ENCODE peak calls at places on chromosomes 4 and X, in four cellular contexts. M is HepG2, Z is GM12878, U is K562. L is an unnamed sample.

GRCh38 chrX:48685416-48685815 is 1.8 kb downstream of the WAS start:
- DNase-seq in U (no peak), Z (no peak), M (no peak), L (no peak)

GRCh38 chrX:53476371-53476770 is 42.2 kb upstream of the HSD17B10 start:
- DNase-seq in Z (no peak), M (no peak), U (no peak), L (peak)

GRCh38 chrX:3711331-3711917 is 2.0 kb downstream of the PRKX start:
- DNase-seq in Z (peak), M (no peak), U (peak), L (no peak)

GRCh38 chr4:153063490-153063889 is 127.4 kb downstream of the FHDC1 start:
- DNase-seq in U (no peak), M (no peak), Z (no peak), L (no peak)

GRCh38 chr4:39526810-39527295 is 386 bp downstream of the UGDH start:
- DNase-seq in Z (no peak), U (no peak), M (no peak), L (no peak)

GRCh38 chr4:53162926-53163325 is 202.9 kb downstream of the SCFD2 start:
- DNase-seq in U (no peak), M (no peak), Z (no peak), L (no peak)

GRCh38 chrX:23503835-23504539 is 163.3 kb upstream of the PRDX4 start:
- DNase-seq in M (peak), U (no peak), Z (no peak), L (peak)

GRCh38 chr4:129862461-129862860 is 766.5 kb downstream of the C4orf33 start:
- DNase-seq in Z (no peak), M (no peak), U (no peak), L (no peak)

GRCh38 chr4:89171176-89171575 is 59.8 kb downstream of the TIGD2 start:
- DNase-seq in M (no peak), U (no peak), Z (no peak), L (no peak)

GRCh38 chrX:154444001-154444754 is at the start of gene FAM50A:
- DNase-seq in M (no peak), Z (no peak), U (peak), L (peak)

GRCh38 chr4:6688879-6689505 is 4.7 kb upstream of the S100P start:
- DNase-seq in U (peak), M (peak), Z (no peak), L (peak)

GRCh38 chrX:134545524-134545923 is 85.6 kb downstream of the HPRT1 start:
- DNase-seq in U (no peak), Z (no peak), M (no peak), L (no peak)

DNA sequence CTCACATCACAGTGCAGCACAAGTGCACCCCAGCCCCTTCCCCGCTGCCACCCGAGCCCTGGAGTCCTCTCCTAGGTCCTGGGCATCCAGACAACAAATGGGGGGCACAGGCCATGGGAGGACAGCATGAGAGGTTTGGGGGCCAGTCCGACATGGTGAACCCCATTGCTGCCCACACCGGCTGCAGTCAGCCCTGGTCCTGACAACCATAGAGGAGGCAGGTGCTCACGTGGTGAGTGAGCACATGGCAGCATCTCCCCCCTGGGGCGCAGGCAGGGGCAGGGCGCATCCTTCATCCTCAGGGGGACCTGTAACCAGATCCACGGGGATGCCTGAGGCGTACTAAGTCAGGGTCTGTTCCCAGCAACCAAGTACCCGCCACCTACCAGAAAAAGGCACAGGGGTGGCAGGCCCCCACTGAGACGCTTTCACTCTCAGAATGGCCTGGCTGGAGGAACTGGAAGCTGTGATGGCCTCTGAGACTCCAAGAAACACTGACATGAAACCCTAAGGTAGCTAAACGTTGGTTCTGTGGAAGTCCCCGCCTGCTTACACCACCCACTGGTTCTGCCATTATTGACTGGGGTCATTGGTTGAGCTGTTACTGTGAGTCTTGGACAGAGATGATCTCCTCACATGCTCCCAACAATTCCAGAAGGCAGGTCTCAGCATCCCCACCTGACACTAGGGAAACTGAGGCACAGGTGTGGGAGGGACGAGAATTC is 6.5 kb downstream of the ZFYVE28 start:
- DNase-seq in M (no peak), Z (peak), U (no peak), L (no peak)
- TF ChIP-seq POLR2AphosphoS2 in M (no peak), Z (no peak), U (no peak), L (no peak)

GRCh38 chr4:20251796-20252655 is at the start of gene SLIT2:
- DNase-seq in M (peak), Z (no peak), U (peak), L (peak)
- TF ChIP-seq POLR2A in M (no peak), Z (no peak), U (no peak), L (no peak)

GRCh38 chrX:6660567-6661252 is 125.8 kb upstream of the VCX3A start:
- DNase-seq in Z (no peak), U (no peak), M (no peak), L (no peak)
- TF ChIP-seq POLR2AphosphoS2 in Z (no peak), U (no peak), M (no peak), L (no peak)

DNA sequence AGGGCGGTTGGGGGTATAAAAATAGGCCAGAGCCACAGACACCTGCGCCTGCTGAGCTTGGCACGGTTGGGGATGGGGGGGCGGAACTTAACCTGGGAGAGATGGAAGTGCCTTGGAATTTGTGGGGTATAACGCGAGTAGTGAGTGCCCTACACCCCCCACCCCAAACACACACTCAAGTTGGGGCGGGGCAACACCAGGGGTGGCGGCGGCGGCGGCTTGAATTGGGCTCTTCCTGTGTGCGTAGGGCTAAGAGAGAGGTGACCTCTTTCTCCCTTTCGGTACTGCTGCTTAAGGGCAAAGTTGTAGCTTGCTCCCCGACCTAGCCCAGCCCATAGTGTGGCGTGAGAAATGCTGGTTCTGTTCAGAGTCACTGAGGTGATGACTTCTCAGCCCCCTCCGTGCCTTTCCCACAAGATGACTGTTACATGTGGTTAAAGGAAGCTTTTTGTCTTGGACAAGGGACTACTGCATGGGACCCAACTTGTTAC is 839 bp downstream of the STK26 start:
- DNase-seq in U (peak), M (no peak), Z (no peak), L (peak)
- TF ChIP-seq POLR2A in U (no peak), M (no peak), Z (peak), L (no peak)